ENCODE peak calls at places on chromosome 3, in four cellular contexts. Z, I, C and K are unnamed samples. For H3K4me1, the result is how much of the 10 kb centered on the place peaks cover.

GRCh38 chr3:186520957-186521842 is 23.0 kb downstream of the CRYGS start:
- DNase-seq in C (no peak), I (no peak), Z (no peak), K (no peak)

GRCh38 chr3:155185623-155186022 is 105.5 kb downstream of the MME start:
- DNase-seq in C (no peak), Z (no peak), I (no peak), K (no peak)

GRCh38 chr3:137263982-137264777 is 306.4 kb downstream of the IL20RB start:
- DNase-seq in Z (peak), C (no peak), I (no peak), K (no peak)

GRCh38 chr3:8760091-8760490 is 9.3 kb downstream of the OXTR start:
- DNase-seq in C (no peak), I (no peak), Z (no peak), K (no peak)

GRCh38 chr3:117278424-117279190 is 569.0 kb downstream of the TUSC7 start:
- DNase-seq in Z (peak), C (no peak), I (no peak), K (no peak)

GRCh38 chr3:61381745-61382392 is 130.6 kb upstream of the FHIT start:
- DNase-seq in Z (no peak), I (no peak), C (no peak), K (no peak)

GRCh38 chr3:155554777-155555445 is 190.0 kb downstream of the PLCH1 start:
- DNase-seq in I (no peak), Z (no peak), C (no peak), K (no peak)

GRCh38 chr3:18681946-18682345 is 256.8 kb upstream of the SATB1 start:
- DNase-seq in Z (no peak), C (no peak), I (no peak), K (no peak)

GRCh38 chr3:182609575-182610156 is 183.6 kb upstream of the ATP11B start:
- DNase-seq in I (peak), C (no peak), Z (peak), K (no peak)

GRCh38 chr3:131494706-131495105 is 8.1 kb downstream of the MRPL3 start:
- DNase-seq in I (no peak), Z (no peak), C (no peak), K (no peak)

GRCh38 chr3:42183991-42184621 is 81.9 kb downstream of the CCK start:
- DNase-seq in I (no peak), C (no peak), Z (no peak), K (no peak)

GRCh38 chr3:33884204-33884561 is 85.8 kb downstream of the PDCD6IP start:
- DNase-seq in I (no peak), Z (no peak), C (no peak), K (no peak)

GRCh38 chr3:113948015-113948917 is 453 bp downstream of the ZDHHC23 start:
- DNase-seq in I (no peak), C (peak), Z (peak), K (no peak)

GRCh38 chr3:150787741-150788370 is 24.9 kb upstream of the SIAH2 start:
- DNase-seq in Z (peak), I (no peak), C (peak), K (no peak)

GRCh38 chr3:88595025-88595424 is 445.3 kb downstream of the C3orf38 start:
- DNase-seq in C (no peak), I (no peak), Z (no peak), K (no peak)

GRCh38 chr3:149753717-149754116 is 1.4 kb upstream of the COMMD2 start:
- DNase-seq in C (no peak), Z (no peak), I (no peak), K (no peak)

GRCh38 chr3:20999661-21000060 is 751.3 kb downstream of the ZNF385D start:
- DNase-seq in C (no peak), I (no peak), Z (no peak), K (no peak)

GRCh38 chr3:149895807-149896206 is 74.9 kb downstream of the PFN2 start:
- DNase-seq in Z (no peak), I (no peak), C (no peak), K (no peak)

GRCh38 chr3:127170794-127171193 is 22.1 kb upstream of the PRR23E start:
- DNase-seq in Z (no peak), I (no peak), C (peak), K (peak)

GRCh38 chr3:122907471-122907870 is 112.6 kb downstream of the SLC49A4 start:
- DNase-seq in I (no peak), Z (no peak), C (no peak), K (no peak)

GRCh38 chr3:86929046-86929445 is 61.9 kb downstream of the VGLL3 start:
- DNase-seq in C (no peak), I (no peak), Z (no peak), K (no peak)

GRCh38 chr3:10519236-10519635 is 13.8 kb upstream of the ATP2B2 start:
- DNase-seq in C (no peak), Z (no peak), I (peak), K (no peak)

GRCh38 chr3:37985637-37986320 is 4.8 kb upstream of the VILL start:
- DNase-seq in I (no peak), C (peak), Z (peak), K (no peak)

GRCh38 chr3:119418091-119418512 is 45.3 kb downstream of the TMEM39A start:
- DNase-seq in I (no peak), C (no peak), Z (no peak), K (no peak)

GRCh38 chr3:32423956-32424558 is 32.4 kb downstream of the CMTM7 start:
- DNase-seq in Z (no peak), I (no peak), C (no peak), K (no peak)

GRCh38 chr3:180962530-180962929 is 27.0 kb downstream of the DNAJC19 start:
- DNase-seq in C (no peak), I (no peak), Z (no peak), K (no peak)
- H3K4me1 ChIP-seq in C (under half), I (under half), Z (under half), K (under half)

GRCh38 chr3:168094580-168094876 is 1.2 kb downstream of the GOLIM4 start:
- DNase-seq in I (no peak), C (no peak), Z (no peak), K (no peak)

GRCh38 chr3:168095611-168096209 is at the start of gene GOLIM4:
- DNase-seq in Z (peak), C (peak), I (peak), K (peak)

GRCh38 chr3:168093790-168094189 is 1.9 kb downstream of the GOLIM4 start:
- DNase-seq in Z (no peak), I (no peak), C (no peak), K (no peak)

GRCh38 chr3:168096210-168096795 is 579 bp upstream of the GOLIM4 start:
- DNase-seq in I (peak), Z (peak), C (no peak), K (no peak)

GRCh38 chr3:168094877-168095610 is 680 bp downstream of the GOLIM4 start:
- DNase-seq in Z (peak), I (peak), C (peak), K (no peak)
- TF ChIP-seq CTCF in Z (no peak), I (no peak), C (no peak), K (no peak)

GRCh38 chr3:129718201-129718600 is 111.7 kb upstream of the PLXND1 start:
- DNase-seq in C (no peak), Z (no peak), I (no peak), K (no peak)

GRCh38 chr3:129727707-129728106 is 121.2 kb upstream of the PLXND1 start:
- DNase-seq in I (no peak), Z (peak), C (peak), K (no peak)

GRCh38 chr3:129723558-129724324 is 117.3 kb upstream of the PLXND1 start:
- DNase-seq in Z (peak), C (peak), I (no peak), K (no peak)

GRCh38 chr3:129722527-129722926 is 116.1 kb upstream of the PLXND1 start:
- DNase-seq in C (no peak), Z (no peak), I (no peak), K (no peak)
- H3K4me1 ChIP-seq in C (under half), Z (under half), I (under half), K (under half)

DNA sequence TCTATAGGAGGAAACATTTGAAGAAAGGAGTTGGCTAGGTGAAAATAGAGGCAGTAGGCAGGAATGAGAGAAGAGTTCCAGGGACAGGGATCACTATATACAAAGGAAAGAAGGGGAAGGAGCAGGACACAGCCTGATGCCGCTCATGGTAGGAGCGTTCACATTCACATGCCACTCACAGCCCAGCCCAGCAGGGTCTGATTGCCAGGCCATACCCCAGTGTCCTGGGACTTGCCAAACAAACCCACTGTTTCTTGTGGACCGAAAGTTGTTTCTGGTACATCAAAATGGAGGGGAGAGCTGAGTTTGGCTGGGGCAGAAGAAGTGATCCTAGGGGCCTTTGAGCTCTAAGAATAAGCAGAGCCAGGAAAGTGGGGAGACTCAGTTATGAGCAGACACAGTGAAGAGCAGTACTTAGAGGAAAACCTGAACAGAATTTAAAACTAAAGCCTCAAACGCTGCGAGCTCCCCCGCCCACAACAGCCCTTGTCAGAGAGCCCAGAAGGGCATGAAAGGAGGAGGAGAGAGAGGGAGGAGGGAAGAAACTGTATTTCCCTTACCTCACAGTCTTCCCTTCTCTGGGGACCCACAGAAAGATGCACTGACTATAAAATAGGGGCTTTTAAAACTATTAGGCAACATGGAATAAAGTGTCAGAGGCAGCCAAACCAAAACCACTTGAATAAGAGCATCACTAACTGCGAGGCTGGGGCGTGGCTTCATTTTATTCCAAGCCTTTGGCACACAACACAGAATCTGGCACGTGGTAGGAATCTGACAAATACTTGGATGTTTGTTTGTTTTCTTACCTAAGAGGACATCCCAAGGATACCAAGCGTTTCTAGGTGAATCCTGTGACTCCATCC is 129.0 kb downstream of the RPL22L1 start:
- DNase-seq in I (peak), C (peak), Z (peak), K (peak)
- TF ChIP-seq CTCF in I (no peak), C (no peak), Z (no peak), K (no peak)

GRCh38 chr3:100159564-100160153 is 45.4 kb upstream of the FILIP1L start:
- DNase-seq in Z (no peak), I (no peak), C (no peak), K (no peak)

GRCh38 chr3:100164730-100165129 is 50.4 kb upstream of the FILIP1L start:
- DNase-seq in C (no peak), I (no peak), Z (no peak), K (no peak)

GRCh38 chr3:100165926-100166550 is 51.7 kb upstream of the FILIP1L start:
- DNase-seq in Z (no peak), I (no peak), C (no peak), K (no peak)

GRCh38 chr3:100160516-100160915 is 46.2 kb upstream of the FILIP1L start:
- DNase-seq in Z (no peak), C (no peak), I (no peak), K (no peak)

DNA sequence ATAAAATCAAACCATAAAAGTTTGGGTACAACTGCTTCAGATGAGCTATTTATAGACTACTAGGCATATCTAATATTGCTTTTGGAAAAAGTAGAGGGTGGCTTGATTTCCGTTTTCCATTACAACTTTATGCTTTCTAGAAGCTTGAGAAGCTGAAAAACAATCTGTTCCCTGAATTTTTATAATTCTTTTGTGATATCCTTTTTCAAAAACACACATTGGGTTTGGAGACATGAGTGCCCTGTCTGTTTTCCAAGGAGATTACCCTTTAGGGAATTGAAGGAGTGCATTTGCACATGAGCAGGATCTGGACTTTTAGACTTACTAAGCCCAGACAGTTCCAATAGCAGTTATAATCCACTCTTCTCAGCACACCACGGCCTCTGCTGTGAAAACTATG is 49.5 kb upstream of the FILIP1L start:
- DNase-seq in Z (no peak), C (no peak), I (no peak), K (no peak)
- H3K4me1 ChIP-seq in Z (under half), C (under half), I (under half), K (under half)

GRCh38 chr3:16013563-16013962 is 160.9 kb upstream of the GALNT15 start:
- DNase-seq in Z (no peak), C (no peak), I (no peak), K (no peak)
- TF ChIP-seq CTCF in Z (no peak), C (no peak), I (no peak), K (no peak)

GRCh38 chr3:58020740-58021071 is 12.5 kb downstream of the FLNB start:
- DNase-seq in Z (peak), C (no peak), I (no peak), K (no peak)

GRCh38 chr3:58021962-58022361 is 13.7 kb downstream of the FLNB start:
- DNase-seq in I (no peak), Z (no peak), C (no peak), K (no peak)

GRCh38 chr3:58022490-58022889 is 14.3 kb downstream of the FLNB start:
- DNase-seq in I (no peak), Z (no peak), C (no peak), K (no peak)

GRCh38 chr3:58019343-58019742 is 11.1 kb downstream of the FLNB start:
- DNase-seq in C (no peak), I (no peak), Z (no peak), K (no peak)

DNA sequence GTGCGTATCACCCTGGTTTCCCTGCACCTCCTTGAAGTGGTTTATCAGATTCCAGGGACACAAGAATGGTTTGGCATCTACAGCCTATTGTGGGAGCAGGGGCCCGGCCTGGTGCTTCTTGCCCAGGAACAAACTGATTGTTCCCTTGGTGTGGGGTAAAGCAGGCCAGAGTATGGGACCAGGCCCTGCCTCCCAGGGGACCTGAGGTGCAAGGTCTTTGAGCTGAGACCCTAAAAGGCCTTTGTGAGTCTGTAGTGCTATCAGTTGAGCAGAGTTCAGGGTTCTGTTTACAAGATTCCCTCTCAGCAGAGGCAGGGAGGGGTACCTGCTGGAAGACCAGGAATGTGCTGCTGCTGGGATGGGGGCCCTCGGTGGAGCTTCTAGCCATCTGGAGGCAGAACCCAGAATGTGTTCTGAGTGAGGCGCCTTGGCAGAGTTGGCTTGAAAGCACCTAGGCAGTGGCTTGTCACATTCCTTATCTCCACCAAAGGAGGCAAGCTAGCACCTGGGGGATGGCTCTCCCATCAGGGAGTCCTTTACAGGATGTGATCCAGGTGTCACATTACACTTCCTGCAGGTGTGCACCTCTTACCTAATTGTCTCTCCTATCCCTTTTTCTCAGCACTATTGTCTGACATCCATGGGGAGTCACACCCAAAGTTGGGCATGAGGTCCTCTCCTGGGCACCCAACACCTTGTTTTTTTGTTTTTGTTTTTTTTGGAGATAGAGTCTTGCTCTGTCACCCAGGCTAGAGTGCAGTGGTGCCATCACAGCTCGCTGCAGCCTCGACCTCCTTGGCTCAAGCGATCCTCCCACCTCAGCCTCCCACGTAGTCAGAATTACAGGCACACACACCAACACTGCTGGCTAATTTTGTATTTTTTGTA is 13.1 kb downstream of the FLNB start:
- DNase-seq in I (no peak), Z (peak), C (no peak), K (no peak)
- H3K4me1 ChIP-seq in I (half or more), Z (under half), C (under half), K (half or more)

GRCh38 chr3:46368569-46368968 is 2.2 kb upstream of the CCR5 start:
- DNase-seq in Z (peak), I (no peak), C (no peak), K (no peak)
- TF ChIP-seq CTCF in Z (no peak), I (peak), C (no peak), K (no peak)

DNA sequence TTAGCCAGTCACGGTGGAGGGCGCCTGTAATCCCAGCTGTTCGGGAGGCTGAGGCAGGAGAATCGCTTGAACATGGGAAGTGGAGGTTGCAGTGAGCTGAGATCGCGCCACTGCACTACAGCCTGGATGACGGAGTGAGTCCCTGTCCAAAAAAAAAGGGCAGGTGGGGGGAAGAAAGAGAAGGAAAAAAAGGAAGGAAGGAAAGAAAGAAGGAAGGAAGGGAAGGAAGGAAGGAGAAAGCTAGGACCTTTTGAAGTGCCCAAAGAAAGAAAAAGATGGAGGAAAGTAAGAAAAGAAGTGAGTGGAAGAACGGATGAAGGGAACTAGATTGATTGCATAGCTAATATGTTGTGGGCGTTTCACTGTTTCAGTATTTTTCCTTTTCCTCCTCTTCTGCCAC is 41.9 kb downstream of the BHLHE40 start:
- DNase-seq in I (no peak), C (no peak), Z (no peak), K (no peak)
- H3K4me1 ChIP-seq in I (half or more), C (under half), Z (under half), K (under half)